ENCODE peak calls at places on chromosomes 4 and X, in five cellular contexts. One of them, this sample, is unnamed.

GRCh38 chr4:125313497-125313896 is 1.3 kb upstream of the FAT4 start:
- DNase-seq in right atrium auricular region: no peak
- DNase-seq in HL-60: peak
- DNase-seq in astrocyte of the spinal cord: peak
- DNase-seq in PC-3: peak
- DNase-seq in this sample: peak

GRCh38 chrX:118271770-118272169 is 74.1 kb upstream of the WDR44 start:
- DNase-seq in right atrium auricular region: no peak
- DNase-seq in astrocyte of the spinal cord: no peak
- DNase-seq in PC-3: no peak
- DNase-seq in HL-60: no peak
- DNase-seq in this sample: peak

GRCh38 chr4:40811886-40812857 is 62.4 kb downstream of the NSUN7 start:
- DNase-seq in astrocyte of the spinal cord: peak
- DNase-seq in PC-3: no peak
- DNase-seq in right atrium auricular region: no peak
- DNase-seq in HL-60: peak
- DNase-seq in this sample: peak

GRCh38 chr4:145779319-145779801 is 99.4 kb downstream of the C4orf51 start:
- DNase-seq in HL-60: no peak
- DNase-seq in PC-3: no peak
- DNase-seq in astrocyte of the spinal cord: peak
- DNase-seq in right atrium auricular region: no peak
- DNase-seq in this sample: no peak

GRCh38 chr4:188986271-188986689 is 847.0 kb downstream of the TRIML1 start:
- DNase-seq in HL-60: no peak
- DNase-seq in astrocyte of the spinal cord: peak
- DNase-seq in right atrium auricular region: no peak
- DNase-seq in PC-3: peak
- DNase-seq in this sample: peak

GRCh38 chrX:31036895-31037294 is 34.9 kb downstream of the FTHL17 start:
- DNase-seq in PC-3: peak
- DNase-seq in HL-60: peak
- DNase-seq in astrocyte of the spinal cord: peak
- DNase-seq in right atrium auricular region: no peak
- DNase-seq in this sample: peak

GRCh38 chrX:136816970-136817369 is 36.2 kb upstream of the ARHGEF6 start:
- DNase-seq in HL-60: no peak
- DNase-seq in PC-3: peak
- DNase-seq in right atrium auricular region: no peak
- DNase-seq in astrocyte of the spinal cord: peak
- DNase-seq in this sample: peak

GRCh38 chrX:75181721-75182120 is 25.6 kb upstream of the ABCB7 start:
- DNase-seq in HL-60: no peak
- DNase-seq in astrocyte of the spinal cord: peak
- DNase-seq in PC-3: no peak
- DNase-seq in right atrium auricular region: no peak
- DNase-seq in this sample: peak

GRCh38 chr4:99202536-99202935 is 16.5 kb downstream of the ADH6 start:
- DNase-seq in PC-3: no peak
- DNase-seq in HL-60: no peak
- DNase-seq in right atrium auricular region: peak
- DNase-seq in astrocyte of the spinal cord: no peak
- DNase-seq in this sample: peak

GRCh38 chr4:137533855-137534254 is 1.6 kb upstream of the PCDH18 start:
- DNase-seq in PC-3: no peak
- DNase-seq in HL-60: no peak
- DNase-seq in right atrium auricular region: no peak
- DNase-seq in astrocyte of the spinal cord: no peak
- DNase-seq in this sample: no peak

GRCh38 chr4:169008478-169008877 is 1.6 kb downstream of the CBR4 start:
- DNase-seq in HL-60: no peak
- DNase-seq in astrocyte of the spinal cord: no peak
- DNase-seq in right atrium auricular region: no peak
- DNase-seq in PC-3: no peak
- DNase-seq in this sample: no peak
- H3K4me3 ChIP-seq in HL-60: no peak
- H3K4me3 ChIP-seq in astrocyte of the spinal cord: peak
- H3K4me3 ChIP-seq in right atrium auricular region: no peak
- H3K4me3 ChIP-seq in PC-3: peak
- H3K4me3 ChIP-seq in this sample: peak

DNA sequence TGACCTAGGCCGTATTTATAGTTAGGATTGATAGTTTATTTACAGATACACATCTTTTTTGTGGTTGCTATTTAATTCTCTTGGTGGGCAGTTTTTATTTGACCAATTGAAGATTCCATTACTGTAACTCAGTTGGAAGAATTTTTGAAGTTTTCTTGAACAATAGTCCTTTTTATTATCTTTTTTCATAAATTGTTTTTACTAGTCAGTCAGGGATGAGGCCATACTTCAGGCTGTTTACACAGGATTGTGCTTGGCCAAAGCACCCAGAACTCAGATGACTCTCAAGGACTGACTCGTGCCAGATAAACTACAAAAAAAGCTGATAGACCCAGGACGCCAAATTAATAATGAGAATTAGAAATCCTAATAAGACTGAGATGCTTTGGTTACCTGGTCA is 7.0 kb downstream of the HERC3 start:
- DNase-seq in astrocyte of the spinal cord: peak
- DNase-seq in right atrium auricular region: no peak
- DNase-seq in HL-60: no peak
- DNase-seq in PC-3: peak
- DNase-seq in this sample: peak
- H3K4me3 ChIP-seq in astrocyte of the spinal cord: no peak
- H3K4me3 ChIP-seq in right atrium auricular region: no peak
- H3K4me3 ChIP-seq in HL-60: no peak
- H3K4me3 ChIP-seq in PC-3: peak
- H3K4me3 ChIP-seq in this sample: no peak

GRCh38 chrX:40101430-40101802 is 3.7 kb upstream of the BCOR start:
- DNase-seq in right atrium auricular region: no peak
- DNase-seq in PC-3: no peak
- DNase-seq in HL-60: no peak
- DNase-seq in astrocyte of the spinal cord: no peak
- DNase-seq in this sample: no peak
- H3K4me3 ChIP-seq in right atrium auricular region: no peak
- H3K4me3 ChIP-seq in PC-3: no peak
- H3K4me3 ChIP-seq in HL-60: no peak
- H3K4me3 ChIP-seq in astrocyte of the spinal cord: no peak
- H3K4me3 ChIP-seq in this sample: no peak

DNA sequence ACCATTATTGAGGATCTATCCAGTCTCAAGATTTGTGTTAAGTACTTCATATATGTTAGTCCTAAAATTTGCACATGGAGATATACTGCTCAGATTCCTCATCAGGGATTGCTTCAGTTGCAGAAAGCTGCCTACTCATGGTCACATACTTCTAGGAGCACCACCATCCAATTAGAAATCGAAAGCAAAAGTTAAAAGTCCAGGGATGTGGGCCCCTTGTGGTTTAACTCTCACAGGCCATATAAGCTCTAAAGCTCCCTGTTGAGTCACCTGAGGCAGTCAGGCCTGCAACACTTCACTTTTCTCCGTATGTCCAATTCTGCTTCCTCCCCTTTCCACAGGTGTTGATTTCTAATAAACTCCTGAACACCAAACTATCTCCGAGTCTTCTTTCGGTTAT is 84.2 kb downstream of the CNOT6L start:
- DNase-seq in right atrium auricular region: no peak
- DNase-seq in PC-3: no peak
- DNase-seq in HL-60: peak
- DNase-seq in astrocyte of the spinal cord: peak
- DNase-seq in this sample: peak
- H3K4me3 ChIP-seq in right atrium auricular region: no peak
- H3K4me3 ChIP-seq in PC-3: no peak
- H3K4me3 ChIP-seq in HL-60: peak
- H3K4me3 ChIP-seq in astrocyte of the spinal cord: no peak
- H3K4me3 ChIP-seq in this sample: no peak

DNA sequence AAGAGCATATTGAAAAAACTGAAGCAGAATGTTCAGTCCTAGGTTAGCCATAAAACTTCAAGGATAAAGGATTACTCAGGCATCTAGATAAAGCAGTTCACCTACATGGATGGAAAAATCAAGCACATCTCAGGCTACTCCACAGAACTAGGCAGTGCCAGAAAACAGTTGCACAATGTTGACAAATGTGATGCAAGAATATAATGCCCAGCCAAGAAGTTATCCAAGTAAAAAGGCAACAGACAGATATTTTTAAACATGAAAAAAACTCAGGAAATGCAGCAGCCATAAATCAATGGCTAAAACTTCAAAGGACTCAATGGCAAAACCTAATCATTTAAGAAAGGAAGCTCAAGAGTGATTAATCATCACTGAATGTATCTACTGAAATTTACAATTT is 456.0 kb upstream of the FAM241A start:
- DNase-seq in right atrium auricular region: no peak
- DNase-seq in astrocyte of the spinal cord: peak
- DNase-seq in PC-3: no peak
- DNase-seq in HL-60: no peak
- DNase-seq in this sample: peak
- H3K4me3 ChIP-seq in right atrium auricular region: no peak
- H3K4me3 ChIP-seq in astrocyte of the spinal cord: no peak
- H3K4me3 ChIP-seq in PC-3: no peak
- H3K4me3 ChIP-seq in HL-60: no peak
- H3K4me3 ChIP-seq in this sample: no peak

GRCh38 chrX:133989993-133990392 is 4.6 kb upstream of the GPC3 start:
- DNase-seq in HL-60: no peak
- DNase-seq in right atrium auricular region: no peak
- DNase-seq in PC-3: no peak
- DNase-seq in astrocyte of the spinal cord: no peak
- DNase-seq in this sample: no peak
- H3K4me3 ChIP-seq in HL-60: no peak
- H3K4me3 ChIP-seq in right atrium auricular region: no peak
- H3K4me3 ChIP-seq in PC-3: no peak
- H3K4me3 ChIP-seq in astrocyte of the spinal cord: no peak
- H3K4me3 ChIP-seq in this sample: no peak

DNA sequence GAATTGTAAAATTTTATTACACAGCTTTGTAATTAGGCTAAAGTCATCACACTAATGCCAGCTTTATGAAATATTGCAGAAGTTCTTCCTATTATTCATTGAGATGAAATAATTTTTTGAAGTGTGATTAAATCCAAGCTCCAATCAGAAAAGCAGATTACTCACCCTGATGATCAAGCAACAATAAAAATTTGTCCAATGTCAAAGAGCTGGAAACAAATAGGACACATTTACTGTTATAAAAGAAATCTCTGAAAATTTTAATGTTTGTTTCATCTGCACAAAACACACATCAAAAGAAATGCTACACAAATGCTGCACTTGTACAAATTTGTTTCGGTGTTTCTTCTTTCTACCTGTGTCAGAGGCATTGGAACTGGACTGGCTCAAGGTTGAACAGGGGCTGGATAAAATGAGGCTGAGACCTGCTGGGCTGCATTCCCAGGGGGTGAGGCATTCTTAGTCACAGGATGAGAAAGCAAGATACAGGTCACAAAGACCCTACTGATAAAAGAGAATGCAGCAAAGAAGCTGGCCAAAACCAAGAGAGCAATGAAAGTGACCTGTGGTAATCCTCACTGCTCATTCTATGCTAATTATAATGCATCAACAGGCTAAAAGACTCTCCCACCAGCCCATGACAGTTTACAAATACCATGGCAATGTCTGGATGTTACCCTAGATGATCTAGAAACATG is 78.3 kb downstream of the GASK1B start:
- DNase-seq in PC-3: peak
- DNase-seq in right atrium auricular region: no peak
- DNase-seq in astrocyte of the spinal cord: peak
- DNase-seq in HL-60: no peak
- DNase-seq in this sample: peak
- H3K4me3 ChIP-seq in PC-3: peak
- H3K4me3 ChIP-seq in right atrium auricular region: no peak
- H3K4me3 ChIP-seq in astrocyte of the spinal cord: no peak
- H3K4me3 ChIP-seq in HL-60: no peak
- H3K4me3 ChIP-seq in this sample: no peak